ENCODE peak calls at places on chromosome 1, in eight cellular contexts. One of them, this sample, is unnamed.

GRCh38 chr1:169102567-169102966 is 3.9 kb upstream of the ATP1B1 start:
- DNase-seq in HepG2: peak; percentile 89
- DNase-seq in K562: no peak
- DNase-seq in SK-N-SH: no peak
- DNase-seq in GM23338: no peak
- DNase-seq in HCT116: no peak
- DNase-seq in Panc1: no peak
- DNase-seq in GM12878: no peak
- DNase-seq in this sample: no peak

GRCh38 chr1:33300673-33301072 is 20.2 kb downstream of the A3GALT2 start:
- DNase-seq in GM23338: no peak
- DNase-seq in HepG2: no peak
- DNase-seq in SK-N-SH: no peak
- DNase-seq in K562: no peak
- DNase-seq in Panc1: no peak
- DNase-seq in HCT116: no peak
- DNase-seq in GM12878: no peak
- DNase-seq in this sample: no peak

GRCh38 chr1:156655151-156655903 is 13.4 kb downstream of the BCAN start:
- DNase-seq in K562: no peak
- DNase-seq in GM23338: no peak
- DNase-seq in Panc1: no peak
- DNase-seq in SK-N-SH: no peak
- DNase-seq in HCT116: no peak
- DNase-seq in HepG2: no peak
- DNase-seq in GM12878: no peak
- DNase-seq in this sample: no peak

GRCh38 chr1:112581530-112582192 is 37.3 kb downstream of the ST7L start:
- DNase-seq in HepG2: no peak
- DNase-seq in K562: no peak
- DNase-seq in GM12878: no peak
- DNase-seq in HCT116: no peak
- DNase-seq in Panc1: peak; percentile 7
- DNase-seq in GM23338: no peak
- DNase-seq in SK-N-SH: no peak
- DNase-seq in this sample: no peak

GRCh38 chr1:24929091-24929875 is 793 bp downstream of the RUNX3 start:
- DNase-seq in HCT116: no peak
- DNase-seq in K562: no peak
- DNase-seq in GM23338: peak; percentile 61
- DNase-seq in GM12878: no peak
- DNase-seq in Panc1: no peak
- DNase-seq in SK-N-SH: peak; percentile 54
- DNase-seq in HepG2: no peak
- DNase-seq in this sample: peak; percentile 60

GRCh38 chr1:21258331-21259134 is 31.7 kb downstream of the ECE1 start:
- DNase-seq in GM23338: no peak
- DNase-seq in K562: no peak
- DNase-seq in GM12878: no peak
- DNase-seq in SK-N-SH: no peak
- DNase-seq in HepG2: no peak
- DNase-seq in HCT116: no peak
- DNase-seq in Panc1: no peak
- DNase-seq in this sample: no peak

GRCh38 chr1:165686121-165686970 is 12.0 kb downstream of the ALDH9A1 start:
- DNase-seq in Panc1: no peak
- DNase-seq in HCT116: no peak
- DNase-seq in HepG2: no peak
- DNase-seq in K562: peak; percentile 29
- DNase-seq in GM12878: peak; percentile 24
- DNase-seq in SK-N-SH: no peak
- DNase-seq in GM23338: peak; percentile 57
- DNase-seq in this sample: no peak

GRCh38 chr1:33372162-33372561 is 51.3 kb upstream of the A3GALT2 start:
- DNase-seq in SK-N-SH: no peak
- DNase-seq in Panc1: no peak
- DNase-seq in GM12878: no peak
- DNase-seq in HepG2: no peak
- DNase-seq in HCT116: no peak
- DNase-seq in GM23338: no peak
- DNase-seq in K562: no peak
- DNase-seq in this sample: no peak

GRCh38 chr1:6373961-6374720 is 19.4 kb downstream of the ACOT7 start:
- DNase-seq in HCT116: no peak
- DNase-seq in K562: no peak
- DNase-seq in GM12878: no peak
- DNase-seq in Panc1: no peak
- DNase-seq in GM23338: no peak
- DNase-seq in SK-N-SH: no peak
- DNase-seq in HepG2: no peak
- DNase-seq in this sample: no peak

GRCh38 chr1:109691762-109692161 is 4.1 kb downstream of the GSTM1 start:
- DNase-seq in GM12878: no peak
- DNase-seq in Panc1: no peak
- DNase-seq in SK-N-SH: no peak
- DNase-seq in GM23338: no peak
- DNase-seq in HepG2: no peak
- DNase-seq in K562: no peak
- DNase-seq in HCT116: no peak
- DNase-seq in this sample: no peak

GRCh38 chr1:19643113-19643512 is 998 bp upstream of the NBL1 start:
- DNase-seq in SK-N-SH: peak; percentile 41
- DNase-seq in GM23338: no peak
- DNase-seq in HCT116: peak; percentile 79
- DNase-seq in HepG2: peak; percentile 41
- DNase-seq in K562: no peak
- DNase-seq in Panc1: no peak
- DNase-seq in GM12878: no peak
- DNase-seq in this sample: no peak

GRCh38 chr1:214445846-214446614 is 105.4 kb downstream of the PTPN14 start:
- DNase-seq in HepG2: no peak
- DNase-seq in K562: no peak
- DNase-seq in Panc1: no peak
- DNase-seq in GM23338: no peak
- DNase-seq in SK-N-SH: no peak
- DNase-seq in GM12878: no peak
- DNase-seq in HCT116: peak; percentile 83
- DNase-seq in this sample: no peak

GRCh38 chr1:163094182-163094581 is 25.0 kb downstream of the RGS4 start:
- DNase-seq in HepG2: no peak
- DNase-seq in GM23338: no peak
- DNase-seq in K562: no peak
- DNase-seq in HCT116: no peak
- DNase-seq in Panc1: no peak
- DNase-seq in SK-N-SH: no peak
- DNase-seq in GM12878: no peak
- DNase-seq in this sample: no peak

GRCh38 chr1:1003618-1004419 is 3.9 kb upstream of the HES4 start:
- DNase-seq in K562: peak; percentile 12
- DNase-seq in GM23338: no peak
- DNase-seq in HepG2: no peak
- DNase-seq in SK-N-SH: no peak
- DNase-seq in Panc1: no peak
- DNase-seq in HCT116: no peak
- DNase-seq in GM12878: no peak
- DNase-seq in this sample: no peak

GRCh38 chr1:90727917-90728655 is 11.0 kb upstream of the BARHL2 start:
- DNase-seq in GM12878: no peak
- DNase-seq in HepG2: no peak
- DNase-seq in HCT116: no peak
- DNase-seq in K562: no peak
- DNase-seq in Panc1: no peak
- DNase-seq in SK-N-SH: no peak
- DNase-seq in GM23338: peak; percentile 64
- DNase-seq in this sample: no peak
- TF ChIP-seq REST in GM12878: no peak
- TF ChIP-seq REST in HepG2: no peak
- TF ChIP-seq REST in HCT116: no peak
- TF ChIP-seq REST in K562: no peak
- TF ChIP-seq REST in Panc1: no peak
- TF ChIP-seq REST in SK-N-SH: no peak
- TF ChIP-seq REST in GM23338: no peak
- TF ChIP-seq REST in this sample: no peak

GRCh38 chr1:39685071-39685470 is 6.2 kb downstream of the HPCAL4 start:
- DNase-seq in SK-N-SH: no peak
- DNase-seq in GM12878: no peak
- DNase-seq in GM23338: no peak
- DNase-seq in HCT116: no peak
- DNase-seq in Panc1: no peak
- DNase-seq in K562: no peak
- DNase-seq in HepG2: no peak
- DNase-seq in this sample: no peak

GRCh38 chr1:39681999-39682398 is 9.2 kb downstream of the HPCAL4 start:
- DNase-seq in GM12878: no peak
- DNase-seq in Panc1: no peak
- DNase-seq in HCT116: no peak
- DNase-seq in HepG2: no peak
- DNase-seq in SK-N-SH: no peak
- DNase-seq in K562: no peak
- DNase-seq in GM23338: no peak
- DNase-seq in this sample: no peak

GRCh38 chr1:39681294-39681693 is 9.4 kb upstream of the NT5C1A start:
- DNase-seq in SK-N-SH: no peak
- DNase-seq in K562: no peak
- DNase-seq in GM23338: no peak
- DNase-seq in Panc1: no peak
- DNase-seq in HepG2: no peak
- DNase-seq in GM12878: no peak
- DNase-seq in HCT116: no peak
- DNase-seq in this sample: no peak

GRCh38 chr1:39684313-39684664 is 6.9 kb downstream of the HPCAL4 start:
- DNase-seq in SK-N-SH: no peak
- DNase-seq in HCT116: no peak
- DNase-seq in Panc1: no peak
- DNase-seq in HepG2: no peak
- DNase-seq in GM12878: no peak
- DNase-seq in GM23338: no peak
- DNase-seq in K562: no peak
- DNase-seq in this sample: no peak

DNA sequence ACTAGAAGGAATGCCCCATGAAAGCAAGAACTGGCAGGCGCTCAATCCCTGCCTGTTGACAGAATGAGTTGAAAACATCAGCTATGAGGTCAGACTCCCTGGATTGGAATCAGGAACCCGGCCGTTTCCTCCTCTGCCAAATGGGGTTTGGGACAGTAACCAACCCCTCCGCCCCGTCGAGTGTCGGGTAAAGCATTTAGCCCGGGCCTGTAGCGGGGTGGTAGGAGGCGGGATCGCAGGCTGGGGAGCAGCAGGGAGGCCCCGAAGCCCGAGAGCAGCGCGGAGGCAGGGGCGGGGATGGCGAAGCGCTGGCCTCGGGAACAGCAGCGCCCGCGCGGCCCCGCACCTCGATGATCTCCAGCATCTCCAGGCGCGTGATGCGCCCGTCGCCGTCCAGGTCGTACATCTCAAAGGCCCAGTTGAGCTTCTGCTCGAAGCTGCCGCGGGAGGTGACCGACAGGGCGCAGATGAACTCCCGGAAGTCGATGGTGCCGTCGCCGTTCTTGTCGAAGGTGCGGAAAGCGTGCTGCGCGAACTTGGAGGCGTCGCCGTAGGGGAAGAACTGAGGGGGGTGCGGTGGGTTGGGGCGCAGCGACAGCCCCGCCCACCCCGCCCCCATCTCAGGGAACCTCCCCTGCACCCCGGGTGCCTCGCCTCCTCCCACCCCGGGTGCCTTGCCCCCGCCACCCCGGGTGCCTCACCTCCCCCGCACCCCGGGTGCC is 7.5 kb downstream of the HPCAL4 start:
- DNase-seq in GM23338: peak; percentile 61
- DNase-seq in HepG2: no peak
- DNase-seq in Panc1: no peak
- DNase-seq in GM12878: no peak
- DNase-seq in HCT116: no peak
- DNase-seq in SK-N-SH: peak; percentile 42
- DNase-seq in K562: peak; percentile 49
- DNase-seq in this sample: no peak
- H3K27me3 ChIP-seq in GM23338: peaks cover 100% of the 10 kb centered on the region
- H3K27me3 ChIP-seq in HepG2: peaks cover 54% of the 10 kb centered on the region
- H3K27me3 ChIP-seq in Panc1: no peaks in the 10 kb centered on the region
- H3K27me3 ChIP-seq in GM12878: peaks cover 4% of the 10 kb centered on the region
- H3K27me3 ChIP-seq in HCT116: no peaks in the 10 kb centered on the region
- H3K27me3 ChIP-seq in SK-N-SH: peaks cover 24% of the 10 kb centered on the region
- H3K27me3 ChIP-seq in K562: peaks cover 76% of the 10 kb centered on the region
- H3K27me3 ChIP-seq in this sample: peaks cover 38% of the 10 kb centered on the region

DNA sequence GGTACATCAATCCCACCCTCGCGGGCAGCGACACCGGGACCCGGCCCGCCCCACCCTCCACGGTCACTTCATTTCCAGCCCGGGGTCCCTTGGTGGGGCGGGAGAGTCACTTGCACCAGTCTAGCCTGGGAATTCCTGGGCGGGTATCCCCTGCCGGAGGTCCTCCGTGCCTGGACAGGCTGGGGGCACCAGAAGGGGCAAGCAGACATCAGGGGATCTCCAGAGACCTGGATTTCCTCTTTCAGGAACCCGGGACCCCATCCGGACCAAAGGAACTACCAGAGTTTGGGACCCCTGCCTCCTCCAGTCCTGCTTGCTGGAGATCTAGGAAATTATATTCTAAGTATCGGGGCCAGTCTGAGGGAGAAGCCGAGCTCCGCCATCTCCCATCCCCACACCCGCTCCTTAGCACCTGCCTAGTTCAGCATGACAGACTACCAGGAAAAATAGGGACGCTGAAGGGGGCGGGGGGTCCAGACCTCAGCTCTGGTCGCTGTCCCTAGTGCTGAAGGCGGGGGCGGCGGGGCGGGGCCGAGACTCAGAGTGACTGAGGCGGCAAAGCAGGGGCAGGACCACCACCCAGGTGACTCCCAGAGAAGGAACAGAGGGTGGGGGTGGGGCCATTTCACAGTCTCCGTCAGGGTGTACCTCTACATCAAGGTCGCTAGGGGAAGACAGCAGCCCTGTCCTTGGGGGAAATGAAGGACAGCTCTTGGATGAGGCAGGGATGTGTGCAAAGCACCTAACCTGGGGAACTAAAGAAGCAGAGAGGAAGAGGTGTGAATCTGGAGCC is 829 bp downstream of the HCN3 start:
- DNase-seq in GM23338: peak; percentile 99
- DNase-seq in K562: peak; percentile 85
- DNase-seq in HCT116: no peak
- DNase-seq in GM12878: no peak
- DNase-seq in Panc1: no peak
- DNase-seq in HepG2: peak; percentile 51
- DNase-seq in SK-N-SH: peak; percentile 80
- DNase-seq in this sample: peak; percentile 66
- TF ChIP-seq CTCF in GM23338: peak; percentile 55
- TF ChIP-seq CTCF in K562: peak; percentile 40
- TF ChIP-seq CTCF in HCT116: no peak
- TF ChIP-seq CTCF in GM12878: peak; percentile 41
- TF ChIP-seq CTCF in Panc1: no peak
- TF ChIP-seq CTCF in HepG2: peak; percentile 55
- TF ChIP-seq CTCF in SK-N-SH: peak; percentile 38
- TF ChIP-seq CTCF in this sample: peak; percentile 28

DNA sequence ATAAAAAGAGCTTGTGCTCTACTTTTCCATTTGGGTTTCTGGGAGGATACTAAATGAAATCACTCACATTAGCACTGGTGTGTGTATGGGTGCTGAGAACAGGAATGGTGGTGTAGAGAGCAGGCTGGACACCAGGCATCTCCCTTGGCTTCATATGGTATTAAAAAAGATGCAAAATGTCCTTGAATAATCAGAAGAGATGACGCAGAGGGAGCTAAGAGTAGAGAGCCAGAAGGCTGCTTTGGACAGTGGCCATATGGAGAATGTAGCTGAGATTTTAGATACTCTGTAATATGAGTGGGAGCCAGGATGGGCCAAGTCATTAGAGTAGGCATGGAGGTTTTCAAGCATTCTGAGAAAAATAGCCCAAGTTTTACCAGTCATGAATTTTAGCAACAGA is 112.3 kb upstream of the ZRANB2 start:
- DNase-seq in GM12878: no peak
- DNase-seq in K562: no peak
- DNase-seq in HCT116: no peak
- DNase-seq in GM23338: no peak
- DNase-seq in SK-N-SH: no peak
- DNase-seq in HepG2: no peak
- DNase-seq in Panc1: no peak
- DNase-seq in this sample: no peak
- TF ChIP-seq REST in GM12878: no peak
- TF ChIP-seq REST in K562: no peak
- TF ChIP-seq REST in HCT116: no peak
- TF ChIP-seq REST in GM23338: no peak
- TF ChIP-seq REST in SK-N-SH: no peak
- TF ChIP-seq REST in HepG2: no peak
- TF ChIP-seq REST in Panc1: no peak
- TF ChIP-seq REST in this sample: no peak

This sample was measured in HL-60.